ENCODE peak calls at places on chromosomes 16 and 17, in five cellular contexts. One of them, this sample, is unnamed.

GRCh38 chr16:56246051-56246817 is 54.9 kb downstream of the GNAO1 start:
- DNase-seq in adrenal gland: peak; percentile 16
- DNase-seq in IMR-90: peak; percentile 5
- DNase-seq in BE2C: peak; percentile 91
- DNase-seq in HCT116: no peak
- DNase-seq in this sample: no peak

GRCh38 chr17:66347661-66348604 is 45.5 kb downstream of the PRKCA start:
- DNase-seq in adrenal gland: peak; percentile 59
- DNase-seq in IMR-90: peak; percentile 54
- DNase-seq in BE2C: no peak
- DNase-seq in HCT116: no peak
- DNase-seq in this sample: no peak

GRCh38 chr17:74972973-74973328 is 392 bp upstream of the HID1 start:
- DNase-seq in adrenal gland: no peak
- DNase-seq in IMR-90: no peak
- DNase-seq in BE2C: no peak
- DNase-seq in HCT116: no peak
- DNase-seq in this sample: no peak

GRCh38 chr17:27203241-27203640 is 90.7 kb upstream of the WSB1 start:
- DNase-seq in adrenal gland: no peak
- DNase-seq in IMR-90: no peak
- DNase-seq in BE2C: no peak
- DNase-seq in HCT116: no peak
- DNase-seq in this sample: no peak

GRCh38 chr16:85658504-85659326 is 30.0 kb downstream of the GINS2 start:
- DNase-seq in adrenal gland: no peak
- DNase-seq in IMR-90: no peak
- DNase-seq in BE2C: no peak
- DNase-seq in HCT116: no peak
- DNase-seq in this sample: no peak

GRCh38 chr17:5888811-5889210 is 181.4 kb upstream of the WSCD1 start:
- DNase-seq in adrenal gland: no peak
- DNase-seq in IMR-90: peak; percentile 2
- DNase-seq in BE2C: no peak
- DNase-seq in HCT116: no peak
- DNase-seq in this sample: no peak

GRCh38 chr16:77336637-77337036 is 98.2 kb downstream of the ADAMTS18 start:
- DNase-seq in adrenal gland: no peak
- DNase-seq in IMR-90: no peak
- DNase-seq in BE2C: no peak
- DNase-seq in HCT116: no peak
- DNase-seq in this sample: no peak

GRCh38 chr17:53659181-53659580 is 163.5 kb upstream of the KIF2B start:
- DNase-seq in adrenal gland: no peak
- DNase-seq in IMR-90: no peak
- DNase-seq in BE2C: no peak
- DNase-seq in HCT116: no peak
- DNase-seq in this sample: no peak

GRCh38 chr16:85859818-85860125 is 39.2 kb upstream of the IRF8 start:
- DNase-seq in adrenal gland: no peak
- DNase-seq in IMR-90: no peak
- DNase-seq in BE2C: no peak
- DNase-seq in HCT116: no peak
- DNase-seq in this sample: peak; percentile 38

GRCh38 chr17:43576563-43577229 is 30.6 kb upstream of the ETV4 start:
- DNase-seq in adrenal gland: peak; percentile 72
- DNase-seq in IMR-90: peak; percentile 77
- DNase-seq in BE2C: peak; percentile 73
- DNase-seq in HCT116: peak; percentile 69
- DNase-seq in this sample: peak; percentile 65

GRCh38 chr16:22323998-22324786 is 27.0 kb downstream of the POLR3E start:
- DNase-seq in adrenal gland: no peak
- DNase-seq in IMR-90: no peak
- DNase-seq in BE2C: no peak
- DNase-seq in HCT116: no peak
- DNase-seq in this sample: no peak

GRCh38 chr16:67726106-67727034 is 7.3 kb upstream of the GFOD2 start:
- DNase-seq in adrenal gland: peak; percentile 85
- DNase-seq in IMR-90: peak; percentile 4
- DNase-seq in BE2C: no peak
- DNase-seq in HCT116: no peak
- DNase-seq in this sample: no peak

GRCh38 chr17:348692-349425 is 3.7 kb downstream of the RPH3AL start:
- DNase-seq in adrenal gland: peak; percentile 42
- DNase-seq in IMR-90: no peak
- DNase-seq in BE2C: no peak
- DNase-seq in HCT116: no peak
- DNase-seq in this sample: no peak

GRCh38 chr16:19167710-19168172 is 299 bp upstream of the SYT17 start:
- DNase-seq in adrenal gland: peak; percentile 75
- DNase-seq in IMR-90: peak; percentile 48
- DNase-seq in BE2C: peak; percentile 73
- DNase-seq in HCT116: peak; percentile 60
- DNase-seq in this sample: peak; percentile 60

GRCh38 chr16:81855552-81856153 is 76.6 kb downstream of the PLCG2 start:
- DNase-seq in adrenal gland: no peak
- DNase-seq in IMR-90: no peak
- DNase-seq in BE2C: no peak
- DNase-seq in HCT116: no peak
- DNase-seq in this sample: no peak

GRCh38 chr16:57791156-57791902 is 11.0 kb downstream of the KIFC3 start:
- DNase-seq in adrenal gland: peak; percentile 67
- DNase-seq in IMR-90: no peak
- DNase-seq in BE2C: no peak
- DNase-seq in HCT116: no peak
- DNase-seq in this sample: no peak

GRCh38 chr16:67884684-67885083 is at the start of gene NRN1L:
- DNase-seq in adrenal gland: peak; percentile 95
- DNase-seq in IMR-90: peak; percentile 89
- DNase-seq in BE2C: peak; percentile 97
- DNase-seq in HCT116: no peak
- DNase-seq in this sample: peak; percentile 91

GRCh38 chr17:15659663-15660062 is 24.4 kb downstream of the TRIM16 start:
- DNase-seq in adrenal gland: peak; percentile 66
- DNase-seq in IMR-90: no peak
- DNase-seq in BE2C: no peak
- DNase-seq in HCT116: peak; percentile 77
- DNase-seq in this sample: no peak

GRCh38 chr17:72614871-72615626 is 477.4 kb downstream of the SLC39A11 start:
- DNase-seq in adrenal gland: no peak
- DNase-seq in IMR-90: peak; percentile 74
- DNase-seq in BE2C: no peak
- DNase-seq in HCT116: peak; percentile 81
- DNase-seq in this sample: no peak

GRCh38 chr17:46212634-46213435 is 19.6 kb upstream of the KANSL1 start:
- DNase-seq in adrenal gland: peak; percentile 86
- DNase-seq in IMR-90: peak; percentile 79
- DNase-seq in BE2C: peak; percentile 57
- DNase-seq in HCT116: peak; percentile 48
- DNase-seq in this sample: peak; percentile 70

GRCh38 chr16:1983053-1983543 is 895 bp upstream of the GFER start:
- DNase-seq in adrenal gland: no peak
- DNase-seq in IMR-90: no peak
- DNase-seq in BE2C: no peak
- DNase-seq in HCT116: no peak
- DNase-seq in this sample: no peak

GRCh38 chr17:67365762-67366192 is 600 bp downstream of the PSMD12 start:
- DNase-seq in adrenal gland: peak; percentile 76
- DNase-seq in IMR-90: peak; percentile 78
- DNase-seq in BE2C: no peak
- DNase-seq in HCT116: no peak
- DNase-seq in this sample: no peak

GRCh38 chr16:12802661-12803060 is 1.0 kb downstream of the CPPED1 start:
- DNase-seq in adrenal gland: no peak
- DNase-seq in IMR-90: no peak
- DNase-seq in BE2C: no peak
- DNase-seq in HCT116: no peak
- DNase-seq in this sample: no peak

GRCh38 chr17:44610331-44610730 is 45.9 kb upstream of the MEIOC start:
- DNase-seq in adrenal gland: no peak
- DNase-seq in IMR-90: no peak
- DNase-seq in BE2C: no peak
- DNase-seq in HCT116: no peak
- DNase-seq in this sample: no peak

GRCh38 chr17:34760931-34761500 is 181.6 kb downstream of the TMEM132E start:
- DNase-seq in adrenal gland: no peak
- DNase-seq in IMR-90: no peak
- DNase-seq in BE2C: no peak
- DNase-seq in HCT116: no peak
- DNase-seq in this sample: no peak

GRCh38 chr17:7767425-7768021 is 50.0 kb downstream of the DNAH2 start:
- DNase-seq in adrenal gland: no peak
- DNase-seq in IMR-90: peak; percentile 47
- DNase-seq in BE2C: no peak
- DNase-seq in HCT116: no peak
- DNase-seq in this sample: no peak

GRCh38 chr17:17328251-17328650 is 25.1 kb downstream of the NT5M start:
- DNase-seq in adrenal gland: no peak
- DNase-seq in IMR-90: no peak
- DNase-seq in BE2C: no peak
- DNase-seq in HCT116: no peak
- DNase-seq in this sample: no peak

GRCh38 chr16:21104124-21104860 is 46.4 kb downstream of the DNAH3 start:
- DNase-seq in adrenal gland: no peak
- DNase-seq in IMR-90: peak; percentile 68
- DNase-seq in BE2C: no peak
- DNase-seq in HCT116: no peak
- DNase-seq in this sample: peak; percentile 48

GRCh38 chr17:74677558-74678466 is 34.9 kb downstream of the CD300LF start:
- DNase-seq in adrenal gland: no peak
- DNase-seq in IMR-90: peak; percentile 2
- DNase-seq in BE2C: peak; percentile 85
- DNase-seq in HCT116: no peak
- DNase-seq in this sample: peak; percentile 72

GRCh38 chr16:77669057-77669456 is 53.3 kb upstream of the NUDT7 start:
- DNase-seq in adrenal gland: no peak
- DNase-seq in IMR-90: no peak
- DNase-seq in BE2C: no peak
- DNase-seq in HCT116: no peak
- DNase-seq in this sample: no peak

GRCh38 chr16:66660422-66661209 is 35.9 kb downstream of the CMTM4 start:
- DNase-seq in adrenal gland: peak; percentile 70
- DNase-seq in IMR-90: peak; percentile 84
- DNase-seq in BE2C: peak; percentile 90
- DNase-seq in HCT116: no peak
- DNase-seq in this sample: peak; percentile 78

GRCh38 chr17:77146882-77147281 is 6.1 kb downstream of the SEC14L1 start:
- DNase-seq in adrenal gland: peak; percentile 58
- DNase-seq in IMR-90: no peak
- DNase-seq in BE2C: no peak
- DNase-seq in HCT116: no peak
- DNase-seq in this sample: no peak
- TF ChIP-seq CTCF in adrenal gland: peak; percentile 1
- TF ChIP-seq CTCF in IMR-90: no peak
- TF ChIP-seq CTCF in BE2C: no peak
- TF ChIP-seq CTCF in HCT116: no peak
- TF ChIP-seq CTCF in this sample: peak; percentile 44

DNA sequence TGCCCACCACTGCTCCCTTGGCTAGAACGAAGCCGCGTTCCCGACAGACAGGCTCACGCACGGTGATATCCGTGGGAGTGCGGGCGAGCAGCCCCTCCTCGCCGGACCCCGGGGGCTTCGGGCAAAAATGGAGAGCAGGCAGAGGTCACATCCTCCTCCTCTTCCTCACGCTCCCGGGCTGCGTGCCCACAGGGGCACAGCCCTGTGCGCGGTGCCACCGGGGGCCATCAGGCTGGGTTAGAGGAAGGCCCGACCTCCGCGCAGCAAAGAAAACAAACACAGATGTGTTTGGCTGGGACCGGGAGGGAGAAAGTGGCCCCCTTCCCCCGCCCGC is 519 bp upstream of the NTN1 start:
- DNase-seq in adrenal gland: no peak
- DNase-seq in IMR-90: no peak
- DNase-seq in BE2C: no peak
- DNase-seq in HCT116: no peak
- DNase-seq in this sample: no peak
- H3K27me3 ChIP-seq in adrenal gland: peaks cover 50% of the 10 kb centered on the region
- H3K27me3 ChIP-seq in IMR-90: peaks cover 45% of the 10 kb centered on the region
- H3K27me3 ChIP-seq in BE2C: peaks cover 29% of the 10 kb centered on the region
- H3K27me3 ChIP-seq in HCT116: peaks cover 3% of the 10 kb centered on the region
- H3K27me3 ChIP-seq in this sample: no peaks in the 10 kb centered on the region

DNA sequence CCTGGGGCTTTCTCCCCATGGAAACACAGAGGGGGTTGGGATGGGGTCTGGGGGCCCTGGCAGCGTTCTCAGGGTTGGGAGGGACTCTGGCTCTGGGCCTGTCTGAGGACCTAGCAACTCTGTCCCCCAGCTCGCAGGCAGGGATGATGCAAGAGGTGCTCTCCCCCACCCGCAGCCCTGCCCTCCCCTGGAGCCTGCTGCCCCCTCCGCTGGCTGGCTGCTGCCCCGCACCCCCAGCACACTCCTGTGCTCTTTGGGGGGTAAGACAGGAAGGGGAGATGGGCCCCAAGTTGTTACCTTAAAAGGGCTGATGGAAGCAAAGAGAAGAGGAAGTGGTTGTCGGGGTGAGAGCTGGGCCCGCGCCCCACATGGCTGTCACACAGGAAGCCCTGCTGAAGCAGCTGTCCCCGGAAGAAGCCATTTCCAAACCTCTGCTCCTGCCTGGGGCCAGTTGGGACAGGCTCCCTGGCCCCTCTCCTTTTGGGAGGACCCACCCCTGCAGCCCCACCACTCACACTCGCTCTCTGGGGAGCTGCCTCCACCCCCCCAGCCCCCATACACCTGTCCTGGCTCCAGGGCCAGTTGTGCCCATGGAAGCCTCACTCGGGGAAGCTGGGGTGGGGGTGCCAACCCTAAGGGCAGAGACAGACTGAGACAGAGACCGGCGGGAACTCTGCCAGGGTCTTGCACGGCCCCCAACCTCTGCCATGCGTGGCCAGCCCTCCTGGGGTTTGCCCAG is 2.5 kb downstream of the CORO1A start:
- DNase-seq in adrenal gland: peak; percentile 59
- DNase-seq in IMR-90: no peak
- DNase-seq in BE2C: no peak
- DNase-seq in HCT116: no peak
- DNase-seq in this sample: no peak
- H3K4me3 ChIP-seq in adrenal gland: peak overlapping the region; percentile 72
- H3K4me3 ChIP-seq in IMR-90: no peak overlapping the region
- H3K4me3 ChIP-seq in BE2C: no peak overlapping the region
- H3K4me3 ChIP-seq in HCT116: no peak overlapping the region
- H3K4me3 ChIP-seq in this sample: peak overlapping the region; percentile 63

GRCh38 chr17:61422869-61423268 is 23.2 kb downstream of the TBX2 start:
- DNase-seq in adrenal gland: no peak
- DNase-seq in IMR-90: no peak
- DNase-seq in BE2C: no peak
- DNase-seq in HCT116: no peak
- DNase-seq in this sample: no peak

GRCh38 chr17:61426482-61427304 is 25.5 kb upstream of the TBX4 start:
- DNase-seq in adrenal gland: no peak
- DNase-seq in IMR-90: peak; percentile 79
- DNase-seq in BE2C: no peak
- DNase-seq in HCT116: peak; percentile 73
- DNase-seq in this sample: no peak

GRCh38 chr17:61423967-61424649 is 24.5 kb downstream of the TBX2 start:
- DNase-seq in adrenal gland: no peak
- DNase-seq in IMR-90: no peak
- DNase-seq in BE2C: no peak
- DNase-seq in HCT116: no peak
- DNase-seq in this sample: no peak

GRCh38 chr17:61427567-61427966 is 24.7 kb upstream of the TBX4 start:
- DNase-seq in adrenal gland: no peak
- DNase-seq in IMR-90: no peak
- DNase-seq in BE2C: no peak
- DNase-seq in HCT116: no peak
- DNase-seq in this sample: no peak

GRCh38 chr17:61425682-61426481 is 26.2 kb downstream of the TBX2 start:
- DNase-seq in adrenal gland: no peak
- DNase-seq in IMR-90: no peak
- DNase-seq in BE2C: peak; percentile 48
- DNase-seq in HCT116: peak; percentile 63
- DNase-seq in this sample: no peak
- TF ChIP-seq CTCF in adrenal gland: no peak
- TF ChIP-seq CTCF in IMR-90: no peak
- TF ChIP-seq CTCF in BE2C: peak; percentile 47
- TF ChIP-seq CTCF in HCT116: peak; percentile 58
- TF ChIP-seq CTCF in this sample: no peak

This sample was measured in right atrium auricular region.